ENCODE peak calls at places on chromosome X, in seven cellular contexts. One of them, this sample, is unnamed.

GRCh38 chrX:73562458-73562857 is 539 bp upstream of the CHIC1 start:
- DNase-seq in stimulated activated CD4-positive, alpha-beta T cell treated with anti-CD3 and anti-CD28 coated beads, Interleukin-2, amount 100 ng/mL, for 24 hours: no peak
- DNase-seq in T-cell: no peak
- DNase-seq in memory B cell: no peak
- DNase-seq in kidney epithelial cell: no peak
- DNase-seq in mucosa of gallbladder: no peak
- DNase-seq in GDM1: no peak
- DNase-seq in this sample: no peak

GRCh38 chrX:9855536-9856320 is 69.5 kb downstream of the SHROOM2 start:
- DNase-seq in stimulated activated CD4-positive, alpha-beta T cell treated with anti-CD3 and anti-CD28 coated beads, Interleukin-2, amount 100 ng/mL, for 24 hours: no peak
- DNase-seq in T-cell: no peak
- DNase-seq in memory B cell: no peak
- DNase-seq in kidney epithelial cell: no peak
- DNase-seq in mucosa of gallbladder: no peak
- DNase-seq in GDM1: no peak
- DNase-seq in this sample: no peak

GRCh38 chrX:16212436-16212835 is 45.2 kb downstream of the MAGEB17 start:
- DNase-seq in stimulated activated CD4-positive, alpha-beta T cell treated with anti-CD3 and anti-CD28 coated beads, Interleukin-2, amount 100 ng/mL, for 24 hours: no peak
- DNase-seq in T-cell: no peak
- DNase-seq in memory B cell: no peak
- DNase-seq in kidney epithelial cell: no peak
- DNase-seq in mucosa of gallbladder: no peak
- DNase-seq in GDM1: no peak
- DNase-seq in this sample: no peak

GRCh38 chrX:18424482-18425198 is 768 bp upstream of the CDKL5 start:
- DNase-seq in stimulated activated CD4-positive, alpha-beta T cell treated with anti-CD3 and anti-CD28 coated beads, Interleukin-2, amount 100 ng/mL, for 24 hours: peak
- DNase-seq in T-cell: peak
- DNase-seq in memory B cell: peak
- DNase-seq in kidney epithelial cell: no peak
- DNase-seq in mucosa of gallbladder: no peak
- DNase-seq in GDM1: no peak
- DNase-seq in this sample: no peak

GRCh38 chrX:123077671-123078070 is 106.4 kb upstream of the GRIA3 start:
- DNase-seq in stimulated activated CD4-positive, alpha-beta T cell treated with anti-CD3 and anti-CD28 coated beads, Interleukin-2, amount 100 ng/mL, for 24 hours: no peak
- DNase-seq in T-cell: no peak
- DNase-seq in memory B cell: no peak
- DNase-seq in kidney epithelial cell: no peak
- DNase-seq in mucosa of gallbladder: no peak
- DNase-seq in GDM1: no peak
- DNase-seq in this sample: no peak

GRCh38 chrX:38437093-38437492 is 84.7 kb downstream of the OTC start:
- DNase-seq in stimulated activated CD4-positive, alpha-beta T cell treated with anti-CD3 and anti-CD28 coated beads, Interleukin-2, amount 100 ng/mL, for 24 hours: no peak
- DNase-seq in T-cell: no peak
- DNase-seq in memory B cell: no peak
- DNase-seq in kidney epithelial cell: peak
- DNase-seq in mucosa of gallbladder: no peak
- DNase-seq in GDM1: no peak
- DNase-seq in this sample: no peak

GRCh38 chrX:2320580-2321327 is 180.0 kb downstream of the DHRSX start:
- DNase-seq in stimulated activated CD4-positive, alpha-beta T cell treated with anti-CD3 and anti-CD28 coated beads, Interleukin-2, amount 100 ng/mL, for 24 hours: no peak
- DNase-seq in T-cell: no peak
- DNase-seq in memory B cell: no peak
- DNase-seq in kidney epithelial cell: no peak
- DNase-seq in mucosa of gallbladder: peak
- DNase-seq in GDM1: no peak
- DNase-seq in this sample: no peak

GRCh38 chrX:153226344-153227190 is 47.5 kb downstream of the MAGEA1 start:
- DNase-seq in stimulated activated CD4-positive, alpha-beta T cell treated with anti-CD3 and anti-CD28 coated beads, Interleukin-2, amount 100 ng/mL, for 24 hours: peak
- DNase-seq in T-cell: no peak
- DNase-seq in memory B cell: no peak
- DNase-seq in kidney epithelial cell: peak
- DNase-seq in mucosa of gallbladder: no peak
- DNase-seq in GDM1: no peak
- DNase-seq in this sample: no peak

GRCh38 chrX:69182818-69183375 is 17.6 kb upstream of the PJA1 start:
- DNase-seq in stimulated activated CD4-positive, alpha-beta T cell treated with anti-CD3 and anti-CD28 coated beads, Interleukin-2, amount 100 ng/mL, for 24 hours: no peak
- DNase-seq in T-cell: no peak
- DNase-seq in memory B cell: no peak
- DNase-seq in kidney epithelial cell: no peak
- DNase-seq in mucosa of gallbladder: no peak
- DNase-seq in GDM1: no peak
- DNase-seq in this sample: no peak

GRCh38 chrX:106203315-106203714 is 35.2 kb downstream of the PWWP3B start:
- DNase-seq in stimulated activated CD4-positive, alpha-beta T cell treated with anti-CD3 and anti-CD28 coated beads, Interleukin-2, amount 100 ng/mL, for 24 hours: no peak
- DNase-seq in T-cell: no peak
- DNase-seq in memory B cell: no peak
- DNase-seq in kidney epithelial cell: no peak
- DNase-seq in mucosa of gallbladder: no peak
- DNase-seq in GDM1: no peak
- DNase-seq in this sample: no peak

This sample was measured in astrocyte of the cerebellum.